ENCODE peak calls at places on chromosomes 4 and X, in six cellular contexts. S is K562, E is suprapubic skin, N is tibial nerve, U is stomach, T is upper lobe of left lung. I is an unnamed sample.
A peak's percentile ranks its signal among the peaks of the same experiment; 100 is the strongest.

GRCh38 chrX:24260827-24261550 is 52.9 kb downstream of the SUPT20HL2 start:
- DNase-seq in S (no peak), E (no peak), N (no peak), U (no peak), T (peak; percentile 51), I (peak; percentile 81)

GRCh38 chr4:89492476-89493110 is 185.0 kb upstream of the GPRIN3 start:
- DNase-seq in S (no peak), E (no peak), N (no peak), U (no peak), T (no peak), I (no peak)

GRCh38 chrX:6472652-6473342 is 62.1 kb downstream of the VCX3A start:
- DNase-seq in S (no peak), E (no peak), N (no peak), U (no peak), T (no peak), I (no peak)

GRCh38 chrX:140710710-140711109 is 1.2 kb downstream of the LINC00632 start:
- DNase-seq in S (no peak), E (no peak), N (no peak), U (no peak), T (no peak), I (no peak)

GRCh38 chr4:78907638-78908037 is 31.6 kb downstream of the PAQR3 start:
- DNase-seq in S (no peak), E (no peak), N (no peak), U (no peak), T (no peak), I (no peak)

GRCh38 chr4:128572778-128573241 is 236.7 kb upstream of the JADE1 start:
- DNase-seq in S (no peak), E (no peak), N (no peak), U (no peak), T (no peak), I (no peak)

GRCh38 chr4:39349326-39349725 is 16.8 kb downstream of the RFC1 start:
- DNase-seq in S (no peak), E (no peak), N (no peak), U (no peak), T (no peak), I (no peak)

GRCh38 chrX:16585486-16586370 is 64.2 kb upstream of the S100G start:
- DNase-seq in S (no peak), E (no peak), N (no peak), U (no peak), T (no peak), I (no peak)

GRCh38 chrX:2434270-2434669 is 66.5 kb downstream of the DHRSX start:
- DNase-seq in S (no peak), E (peak; percentile 11), N (no peak), U (no peak), T (no peak), I (no peak)

GRCh38 chrX:369563-370101 is 17.1 kb downstream of the PPP2R3B start:
- DNase-seq in S (no peak), E (no peak), N (no peak), U (no peak), T (no peak), I (no peak)

GRCh38 chr4:110850461-110851447 is 227.9 kb upstream of the PITX2 start:
- DNase-seq in S (no peak), E (no peak), N (no peak), U (no peak), T (no peak), I (no peak)

GRCh38 chr4:89294583-89295244 is 12.9 kb downstream of the GPRIN3 start:
- DNase-seq in S (no peak), E (no peak), N (no peak), U (no peak), T (no peak), I (no peak)

GRCh38 chrX:123217077-123217476 is 33.0 kb downstream of the GRIA3 start:
- DNase-seq in S (peak; percentile 83), E (no peak), N (no peak), U (no peak), T (no peak), I (no peak)

GRCh38 chr4:17712166-17712565 is 69.3 kb downstream of the FAM184B start:
- DNase-seq in S (no peak), E (no peak), N (no peak), U (no peak), T (no peak), I (no peak)

GRCh38 chr4:98963538-98964433 is 31.7 kb upstream of the METAP1 start:
- DNase-seq in S (no peak), E (no peak), N (no peak), U (no peak), T (no peak), I (no peak)

GRCh38 chrX:19673334-19674040 is 158.2 kb upstream of the MAP3K15 start:
- DNase-seq in S (no peak), E (no peak), N (peak; percentile 31), U (peak; percentile 49), T (peak; percentile 71), I (peak; percentile 84)

GRCh38 chrX:38326086-38326485 is 1.2 kb downstream of the RPGR start:
- DNase-seq in S (no peak), E (no peak), N (no peak), U (no peak), T (no peak), I (no peak)

GRCh38 chrX:38332505-38332904 is 5.2 kb upstream of the RPGR start:
- DNase-seq in S (no peak), E (no peak), N (no peak), U (no peak), T (no peak), I (no peak)

GRCh38 chrX:38327007-38327774 is at the start of gene RPGR:
- DNase-seq in S (peak; percentile 94), E (peak; percentile 95), N (peak; percentile 86), U (peak; percentile 93), T (peak; percentile 95), I (peak; percentile 97)

GRCh38 chrX:38327775-38328081 is 419 bp upstream of the RPGR start:
- DNase-seq in S (no peak), E (no peak), N (no peak), U (no peak), T (no peak), I (no peak)
- H3K4me3 ChIP-seq in S (peak overlapping the region; percentile 93), E (peak overlapping the region; percentile 74), N (peak overlapping the region; percentile 43), U (peak overlapping the region; percentile 66), T (no peak overlapping the region), I (peak overlapping the region; percentile 64)

GRCh38 chr4:105546086-105546485 is 6.3 kb upstream of the ARHGEF38 start:
- DNase-seq in S (no peak), E (no peak), N (no peak), U (no peak), T (no peak), I (no peak)
- H3K27ac ChIP-seq in S (no peak overlapping the region), E (no peak overlapping the region), N (no peak overlapping the region), U (no peak overlapping the region), T (no peak overlapping the region), I (no peak overlapping the region)

GRCh38 chrX:129641941-129642340 is 12.8 kb downstream of the APLN start:
- DNase-seq in S (peak; percentile 26), E (no peak), N (no peak), U (no peak), T (no peak), I (no peak)
- TF ChIP-seq EP300 in S (no peak), E (no peak), N (no peak), U (no peak), T (no peak), I (no peak)

DNA sequence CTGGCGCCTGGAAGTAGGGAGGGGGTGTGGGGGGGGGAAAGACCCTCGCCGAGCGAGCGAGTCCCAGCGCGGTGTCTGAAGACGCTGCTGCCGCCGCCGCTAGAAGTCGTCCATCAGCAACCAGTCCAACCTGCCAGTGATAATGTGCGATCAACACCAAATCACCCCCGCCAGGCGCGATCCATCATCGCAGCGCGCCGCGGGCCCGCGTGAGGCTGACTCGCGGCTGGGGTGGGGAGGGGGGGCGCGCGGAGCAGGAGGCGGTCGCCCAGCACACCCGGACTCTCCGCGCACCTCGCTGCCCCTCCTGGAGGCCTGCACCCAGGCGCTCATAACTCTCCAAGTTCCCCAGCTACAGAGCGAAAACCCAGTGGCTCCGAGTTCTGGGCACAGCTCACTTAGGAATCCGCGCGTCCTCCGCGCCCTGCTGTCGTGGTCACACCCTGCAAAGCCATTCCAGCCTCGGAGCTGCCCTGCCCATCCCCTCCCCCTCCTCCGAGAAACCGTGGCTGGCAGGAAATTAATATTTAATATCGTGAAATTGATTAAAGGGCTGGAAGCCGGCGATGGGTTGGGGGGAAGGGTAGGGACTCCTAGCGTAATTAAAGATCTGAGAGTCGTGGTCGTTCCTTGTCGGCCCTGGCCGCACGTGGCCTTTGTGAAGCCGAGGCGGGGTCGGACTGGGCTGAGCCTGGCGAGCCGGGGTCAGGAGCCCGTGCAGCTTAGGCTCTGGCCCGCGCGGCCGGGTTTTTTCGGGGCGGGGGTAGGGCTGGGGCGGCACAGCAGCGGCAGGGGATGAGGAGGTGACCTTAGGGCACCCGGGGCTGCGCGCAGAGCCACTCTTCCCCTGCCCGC is 58.1 kb upstream of the BCOR start:
- DNase-seq in S (peak; percentile 56), E (no peak), N (no peak), U (no peak), T (no peak), I (no peak)
- H3K4me3 ChIP-seq in S (peak overlapping the region; percentile 45), E (peak overlapping the region; percentile 53), N (peak overlapping the region; percentile 20), U (peak overlapping the region; percentile 52), T (peak overlapping the region; percentile 24), I (no peak overlapping the region)

DNA sequence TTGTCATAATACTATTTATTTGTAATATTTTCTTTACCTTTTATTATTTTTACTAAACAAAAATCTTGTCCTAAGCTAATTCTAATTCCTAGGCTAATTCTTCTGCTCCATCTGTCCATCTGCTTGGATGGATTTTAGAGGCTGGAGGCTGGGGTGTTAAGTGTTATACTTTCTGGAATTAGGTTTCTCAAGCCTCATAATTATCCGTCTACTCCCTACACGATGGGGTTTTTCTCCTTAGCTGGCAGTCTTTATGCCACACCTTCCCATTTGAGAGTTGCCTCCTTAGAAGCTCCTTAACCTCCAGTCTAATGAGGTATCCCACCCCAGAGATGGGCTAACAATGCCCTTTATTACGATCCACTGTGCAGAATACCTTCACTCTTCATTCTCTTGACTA is 37.6 kb upstream of the LGI2 start:
- DNase-seq in S (no peak), E (no peak), N (no peak), U (no peak), T (no peak), I (no peak)
- H3K27ac ChIP-seq in S (no peak overlapping the region), E (no peak overlapping the region), N (no peak overlapping the region), U (no peak overlapping the region), T (no peak overlapping the region), I (no peak overlapping the region)

DNA sequence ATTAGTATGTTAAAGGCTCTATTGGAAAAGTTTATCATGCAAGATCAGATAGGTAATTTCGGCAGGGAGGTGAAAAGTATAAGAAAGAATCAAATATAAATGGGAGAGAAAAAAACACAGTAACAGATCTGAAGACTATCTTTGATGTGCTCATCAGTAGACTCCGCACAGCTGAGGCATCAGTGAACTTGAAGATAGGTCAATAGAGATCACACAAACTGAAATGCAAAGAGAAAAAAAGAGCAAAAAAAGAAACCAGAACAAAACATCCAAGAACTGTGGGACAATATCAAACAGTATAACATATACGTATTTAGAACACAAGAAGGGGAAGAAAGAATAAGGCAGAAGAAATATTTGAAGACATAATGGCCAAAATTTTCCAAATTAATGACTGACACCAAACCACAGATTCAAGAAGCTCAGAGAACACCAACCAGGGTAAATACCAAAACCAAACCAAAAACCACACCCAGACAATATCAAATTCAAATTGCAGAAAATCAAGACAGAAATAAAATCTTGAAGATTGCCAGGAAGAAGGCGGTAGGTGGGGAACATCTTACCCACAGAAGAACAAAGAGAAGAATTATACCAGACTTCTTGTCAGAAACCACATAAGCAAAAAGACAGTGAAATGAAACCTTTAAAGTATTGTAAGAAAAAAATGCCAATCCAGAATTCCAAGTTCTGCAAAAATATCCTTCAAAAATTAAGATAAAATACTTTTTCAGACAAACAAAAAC is 29.0 kb downstream of the PFKFB1 start:
- DNase-seq in S (no peak), E (no peak), N (no peak), U (no peak), T (no peak), I (no peak)
- TF ChIP-seq EP300 in S (no peak), E (no peak), N (no peak), U (no peak), T (no peak), I (no peak)